ENCODE peak calls at places on chromosomes 16 and 17, in eight cellular contexts. C, U, O, V, B, Y, T and J are unnamed samples.

GRCh38 chr17:6393368-6393952 is 41.5 kb downstream of the AIPL1 start:
- DNase-seq in O (no peak), Y (no peak), V (no peak), U (no peak), B (no peak), T (no peak), C (no peak), J (no peak)

GRCh38 chr17:74012465-74012864 is 191.0 kb upstream of the RPL38 start:
- DNase-seq in V (no peak), O (no peak), Y (peak; percentile 48), U (no peak), C (peak; percentile 50), T (no peak), B (no peak), J (no peak)

GRCh38 chr17:42281571-42282096 is 5.4 kb upstream of the STAT5B start:
- DNase-seq in Y (no peak), B (no peak), C (no peak), T (no peak), V (no peak), O (no peak), U (no peak), J (no peak)

GRCh38 chr16:49890876-49891275 is 35.0 kb upstream of the ZNF423 start:
- DNase-seq in U (no peak), Y (no peak), B (no peak), O (no peak), C (no peak), V (no peak), T (no peak), J (peak; percentile 84)

GRCh38 chr16:81551821-81552304 is 107.3 kb downstream of the CMIP start:
- DNase-seq in V (no peak), O (no peak), C (no peak), B (no peak), U (no peak), T (no peak), Y (no peak), J (no peak)

GRCh38 chr16:23959069-23959800 is 123.5 kb downstream of the PRKCB start:
- DNase-seq in V (no peak), C (no peak), T (no peak), O (no peak), B (no peak), Y (no peak), U (no peak), J (no peak)

GRCh38 chr17:40779181-40779909 is 3.0 kb downstream of the KRT27 start:
- DNase-seq in U (no peak), C (no peak), Y (peak; percentile 7), O (no peak), V (no peak), B (no peak), T (peak; percentile 7), J (no peak)

GRCh38 chr16:9476744-9477143 is 385.3 kb downstream of the HAPSTR1 start:
- DNase-seq in V (no peak), T (no peak), B (no peak), O (no peak), U (no peak), Y (no peak), C (no peak), J (no peak)

GRCh38 chr16:12455287-12455798 is 348.3 kb downstream of the CPPED1 start:
- DNase-seq in U (peak; percentile 79), B (peak; percentile 56), O (no peak), T (no peak), C (peak; percentile 14), Y (peak; percentile 4), V (no peak), J (peak; percentile 31)

GRCh38 chr16:66849021-66849420 is 4.8 kb downstream of the CA7 start:
- DNase-seq in T (no peak), Y (no peak), C (no peak), U (no peak), O (no peak), V (no peak), B (no peak), J (no peak)

GRCh38 chr17:79615926-79616325 is 5.1 kb upstream of the RBFOX3 start:
- DNase-seq in C (no peak), O (no peak), B (no peak), T (no peak), U (no peak), V (no peak), Y (no peak), J (no peak)

GRCh38 chr16:4911831-4912422 is 25.0 kb downstream of the PPL start:
- DNase-seq in O (no peak), U (no peak), T (no peak), V (no peak), C (no peak), B (no peak), Y (no peak), J (no peak)

GRCh38 chr17:6677158-6677831 is 25.7 kb downstream of the C17orf100 start:
- DNase-seq in Y (no peak), U (peak; percentile 68), B (no peak), V (no peak), O (no peak), C (no peak), T (no peak), J (no peak)

GRCh38 chr16:56268799-56269198 is 77.5 kb downstream of the GNAO1 start:
- DNase-seq in V (no peak), U (no peak), B (no peak), O (no peak), T (no peak), Y (no peak), C (no peak), J (no peak)

GRCh38 chr16:67169011-67169451 is 1.3 kb upstream of the NOL3 start:
- DNase-seq in Y (no peak), B (no peak), U (no peak), O (no peak), C (no peak), T (no peak), V (no peak), J (no peak)

GRCh38 chr17:39663688-39664580 is 1.2 kb upstream of the TCAP start:
- DNase-seq in U (peak; percentile 49), C (no peak), Y (no peak), O (no peak), V (no peak), B (no peak), T (no peak), J (no peak)

GRCh38 chr17:81004336-81005015 is 12.8 kb downstream of the CHMP6 start:
- DNase-seq in U (no peak), B (no peak), T (no peak), V (no peak), C (no peak), O (no peak), Y (peak; percentile 23), J (no peak)

GRCh38 chr16:65739518-65739917 is 617.7 kb upstream of the CDH11 start:
- DNase-seq in Y (no peak), V (no peak), O (no peak), B (no peak), C (no peak), U (no peak), T (no peak), J (no peak)